ENCODE peak calls at places on chromosomes 3 and 15, in four cellular contexts. I is stimulated activated CD8-positive, alpha-beta memory T cell treated with anti-CD3 and anti-CD28 coated beads, Interleukin-15, amount 100 ng/mL, for 48 hours; C is stimulated activated CD4-positive, alpha-beta T cell treated with anti-CD3 and anti-CD28 coated beads, Interleukin-15, amount 100 ng/mL, for 1 hour; K is fibroblast of mammary gland. P is an unnamed sample.

GRCh38 chr3:149958171-149958796 is 12.4 kb downstream of the PFN2 start:
- DNase-seq in I (no peak), C (no peak), K (peak; percentile 42), P (no peak)

GRCh38 chr3:53102601-53103147 is 27.6 kb downstream of the RFT1 start:
- DNase-seq in I (peak; percentile 23), C (no peak), K (no peak), P (peak; percentile 32)

GRCh38 chr3:133799794-133800585 is 5.6 kb upstream of the SRPRB start:
- DNase-seq in I (no peak), C (no peak), K (peak; percentile 51), P (no peak)

GRCh38 chr15:89307791-89308190 is 26.8 kb downstream of the POLG start:
- DNase-seq in I (no peak), C (no peak), K (no peak), P (no peak)

GRCh38 chr3:194086251-194087075 is 49.5 kb upstream of the HES1 start:
- DNase-seq in I (no peak), C (no peak), K (no peak), P (peak; percentile 55)

GRCh38 chr3:42123012-42123581 is 31.9 kb downstream of the TRAK1 start:
- DNase-seq in I (no peak), C (no peak), K (peak; percentile 35), P (no peak)

GRCh38 chr15:101320501-101321052 is 25.5 kb upstream of the SNRPA1 start:
- DNase-seq in I (peak; percentile 36), C (no peak), K (peak; percentile 15), P (peak; percentile 79)

GRCh38 chr15:81813215-81813614 is 232.6 kb downstream of the MEX3B start:
- DNase-seq in I (no peak), C (no peak), K (no peak), P (peak; percentile 52)

GRCh38 chr3:33544126-33544525 is 103.9 kb upstream of the UBP1 start:
- DNase-seq in I (no peak), C (no peak), K (peak; percentile 66), P (no peak)

P was measured in left kidney.